ENCODE peak calls at places on chromosomes 3 and 15, in ten cellular contexts. One of them, this sample, is unnamed.

GRCh38 chr3:122458992-122459391 is 43.1 kb upstream of the WDR5B start:
- DNase-seq in transverse colon: no peak
- DNase-seq in A549: no peak
- DNase-seq in stomach: no peak
- DNase-seq in SK-N-SH: no peak
- DNase-seq in sigmoid colon: no peak
- DNase-seq in K562: no peak
- DNase-seq in tibial nerve: no peak
- DNase-seq in suprapubic skin: no peak
- DNase-seq in HepG2: no peak
- DNase-seq in this sample: no peak

GRCh38 chr3:31448035-31448881 is 84.5 kb upstream of the STT3B start:
- DNase-seq in transverse colon: peak; percentile 35
- DNase-seq in A549: no peak
- DNase-seq in stomach: peak; percentile 50
- DNase-seq in SK-N-SH: no peak
- DNase-seq in sigmoid colon: no peak
- DNase-seq in K562: no peak
- DNase-seq in tibial nerve: no peak
- DNase-seq in suprapubic skin: no peak
- DNase-seq in HepG2: peak; percentile 53
- DNase-seq in this sample: no peak

GRCh38 chr15:52252781-52253180 is 42.8 kb downstream of the MYO5C start:
- DNase-seq in transverse colon: no peak
- DNase-seq in A549: peak; percentile 98
- DNase-seq in stomach: no peak
- DNase-seq in SK-N-SH: no peak
- DNase-seq in sigmoid colon: no peak
- DNase-seq in K562: no peak
- DNase-seq in tibial nerve: no peak
- DNase-seq in suprapubic skin: no peak
- DNase-seq in HepG2: peak; percentile 35
- DNase-seq in this sample: no peak

GRCh38 chr3:186283651-186284445 is 78.2 kb downstream of the DGKG start:
- DNase-seq in transverse colon: no peak
- DNase-seq in A549: no peak
- DNase-seq in stomach: no peak
- DNase-seq in SK-N-SH: no peak
- DNase-seq in sigmoid colon: no peak
- DNase-seq in K562: no peak
- DNase-seq in tibial nerve: no peak
- DNase-seq in suprapubic skin: no peak
- DNase-seq in HepG2: no peak
- DNase-seq in this sample: no peak

GRCh38 chr15:60555814-60556213 is 76.9 kb upstream of the ICE2 start:
- DNase-seq in transverse colon: no peak
- DNase-seq in A549: no peak
- DNase-seq in stomach: no peak
- DNase-seq in SK-N-SH: no peak
- DNase-seq in sigmoid colon: no peak
- DNase-seq in K562: no peak
- DNase-seq in tibial nerve: no peak
- DNase-seq in suprapubic skin: no peak
- DNase-seq in HepG2: no peak
- DNase-seq in this sample: no peak

GRCh38 chr15:85598203-85598602 is 196.5 kb downstream of the KLHL25 start:
- DNase-seq in transverse colon: no peak
- DNase-seq in A549: no peak
- DNase-seq in stomach: no peak
- DNase-seq in SK-N-SH: no peak
- DNase-seq in sigmoid colon: no peak
- DNase-seq in K562: no peak
- DNase-seq in tibial nerve: no peak
- DNase-seq in suprapubic skin: no peak
- DNase-seq in HepG2: no peak
- DNase-seq in this sample: no peak

GRCh38 chr3:175222356-175222755 is 363.2 kb downstream of the NAALADL2 start:
- DNase-seq in transverse colon: no peak
- DNase-seq in A549: no peak
- DNase-seq in stomach: no peak
- DNase-seq in SK-N-SH: no peak
- DNase-seq in sigmoid colon: no peak
- DNase-seq in K562: no peak
- DNase-seq in tibial nerve: no peak
- DNase-seq in suprapubic skin: no peak
- DNase-seq in HepG2: no peak
- DNase-seq in this sample: no peak

GRCh38 chr3:127822836-127823589 is 698 bp upstream of the MGLL start:
- DNase-seq in transverse colon: peak; percentile 82
- DNase-seq in A549: no peak
- DNase-seq in stomach: peak; percentile 54
- DNase-seq in SK-N-SH: peak; percentile 84
- DNase-seq in sigmoid colon: peak; percentile 89
- DNase-seq in K562: peak; percentile 19
- DNase-seq in tibial nerve: peak; percentile 35
- DNase-seq in suprapubic skin: peak; percentile 78
- DNase-seq in HepG2: no peak
- DNase-seq in this sample: no peak

GRCh38 chr3:63355809-63356208 is 77.7 kb downstream of the SYNPR start:
- DNase-seq in transverse colon: no peak
- DNase-seq in A549: no peak
- DNase-seq in stomach: no peak
- DNase-seq in SK-N-SH: no peak
- DNase-seq in sigmoid colon: no peak
- DNase-seq in K562: no peak
- DNase-seq in tibial nerve: no peak
- DNase-seq in suprapubic skin: no peak
- DNase-seq in HepG2: no peak
- DNase-seq in this sample: no peak

GRCh38 chr15:77004189-77004588 is 9.3 kb downstream of the PSTPIP1 start:
- DNase-seq in transverse colon: peak; percentile 43
- DNase-seq in A549: no peak
- DNase-seq in stomach: no peak
- DNase-seq in SK-N-SH: no peak
- DNase-seq in sigmoid colon: peak; percentile 84
- DNase-seq in K562: no peak
- DNase-seq in tibial nerve: peak; percentile 38
- DNase-seq in suprapubic skin: no peak
- DNase-seq in HepG2: no peak
- DNase-seq in this sample: no peak

GRCh38 chr3:149152420-149152819 is 23.0 kb downstream of the HPS3 start:
- DNase-seq in transverse colon: no peak
- DNase-seq in A549: no peak
- DNase-seq in stomach: no peak
- DNase-seq in SK-N-SH: no peak
- DNase-seq in sigmoid colon: no peak
- DNase-seq in K562: no peak
- DNase-seq in tibial nerve: no peak
- DNase-seq in suprapubic skin: no peak
- DNase-seq in HepG2: no peak
- DNase-seq in this sample: no peak

GRCh38 chr15:98177950-98178848 is 217.7 kb downstream of the ARRDC4 start:
- DNase-seq in transverse colon: peak; percentile 29
- DNase-seq in A549: peak; percentile 48
- DNase-seq in stomach: peak; percentile 28
- DNase-seq in SK-N-SH: peak; percentile 50
- DNase-seq in sigmoid colon: peak; percentile 73
- DNase-seq in K562: peak; percentile 56
- DNase-seq in tibial nerve: no peak
- DNase-seq in suprapubic skin: no peak
- DNase-seq in HepG2: peak; percentile 56
- DNase-seq in this sample: no peak

GRCh38 chr3:11724615-11725339 is 81.1 kb upstream of the VGLL4 start:
- DNase-seq in transverse colon: no peak
- DNase-seq in A549: no peak
- DNase-seq in stomach: no peak
- DNase-seq in SK-N-SH: no peak
- DNase-seq in sigmoid colon: no peak
- DNase-seq in K562: no peak
- DNase-seq in tibial nerve: no peak
- DNase-seq in suprapubic skin: no peak
- DNase-seq in HepG2: no peak
- DNase-seq in this sample: no peak
- TF ChIP-seq EP300 in transverse colon: no peak
- TF ChIP-seq EP300 in A549: no peak
- TF ChIP-seq EP300 in stomach: no peak
- TF ChIP-seq EP300 in SK-N-SH: no peak
- TF ChIP-seq EP300 in sigmoid colon: no peak
- TF ChIP-seq EP300 in K562: no peak
- TF ChIP-seq EP300 in tibial nerve: no peak
- TF ChIP-seq EP300 in suprapubic skin: no peak
- TF ChIP-seq EP300 in HepG2: no peak
- TF ChIP-seq EP300 in this sample: no peak

GRCh38 chr15:63156708-63157065 is 590 bp downstream of the RPS27L start:
- DNase-seq in transverse colon: peak; percentile 34
- DNase-seq in A549: no peak
- DNase-seq in stomach: no peak
- DNase-seq in SK-N-SH: peak; percentile 31
- DNase-seq in sigmoid colon: peak; percentile 73
- DNase-seq in K562: peak; percentile 31
- DNase-seq in tibial nerve: no peak
- DNase-seq in suprapubic skin: no peak
- DNase-seq in HepG2: peak; percentile 25
- DNase-seq in this sample: no peak
- TF ChIP-seq EP300 in transverse colon: no peak
- TF ChIP-seq EP300 in A549: no peak
- TF ChIP-seq EP300 in stomach: no peak
- TF ChIP-seq EP300 in SK-N-SH: no peak
- TF ChIP-seq EP300 in sigmoid colon: no peak
- TF ChIP-seq EP300 in K562: no peak
- TF ChIP-seq EP300 in tibial nerve: no peak
- TF ChIP-seq EP300 in suprapubic skin: no peak
- TF ChIP-seq EP300 in HepG2: no peak
- TF ChIP-seq EP300 in this sample: no peak

GRCh38 chr3:160904691-160905090 is 148.7 kb downstream of the PPM1L start:
- DNase-seq in transverse colon: no peak
- DNase-seq in A549: no peak
- DNase-seq in stomach: no peak
- DNase-seq in SK-N-SH: no peak
- DNase-seq in sigmoid colon: no peak
- DNase-seq in K562: no peak
- DNase-seq in tibial nerve: no peak
- DNase-seq in suprapubic skin: no peak
- DNase-seq in HepG2: no peak
- DNase-seq in this sample: no peak
- TF ChIP-seq EP300 in transverse colon: no peak
- TF ChIP-seq EP300 in A549: no peak
- TF ChIP-seq EP300 in stomach: no peak
- TF ChIP-seq EP300 in SK-N-SH: no peak
- TF ChIP-seq EP300 in sigmoid colon: no peak
- TF ChIP-seq EP300 in K562: no peak
- TF ChIP-seq EP300 in tibial nerve: no peak
- TF ChIP-seq EP300 in suprapubic skin: no peak
- TF ChIP-seq EP300 in HepG2: no peak
- TF ChIP-seq EP300 in this sample: no peak

GRCh38 chr3:43786102-43786952 is 95.6 kb downstream of the ABHD5 start:
- DNase-seq in transverse colon: no peak
- DNase-seq in A549: no peak
- DNase-seq in stomach: no peak
- DNase-seq in SK-N-SH: peak; percentile 75
- DNase-seq in sigmoid colon: no peak
- DNase-seq in K562: no peak
- DNase-seq in tibial nerve: no peak
- DNase-seq in suprapubic skin: no peak
- DNase-seq in HepG2: no peak
- DNase-seq in this sample: peak; percentile 89
- TF ChIP-seq EP300 in transverse colon: no peak
- TF ChIP-seq EP300 in A549: no peak
- TF ChIP-seq EP300 in stomach: no peak
- TF ChIP-seq EP300 in SK-N-SH: peak; percentile 91
- TF ChIP-seq EP300 in sigmoid colon: no peak
- TF ChIP-seq EP300 in K562: no peak
- TF ChIP-seq EP300 in tibial nerve: no peak
- TF ChIP-seq EP300 in suprapubic skin: no peak
- TF ChIP-seq EP300 in HepG2: no peak
- TF ChIP-seq EP300 in this sample: no peak

GRCh38 chr3:125652349-125652748 is 57.1 kb upstream of the OSBPL11 start:
- DNase-seq in transverse colon: no peak
- DNase-seq in A549: no peak
- DNase-seq in stomach: no peak
- DNase-seq in SK-N-SH: no peak
- DNase-seq in sigmoid colon: no peak
- DNase-seq in K562: no peak
- DNase-seq in tibial nerve: no peak
- DNase-seq in suprapubic skin: no peak
- DNase-seq in HepG2: no peak
- DNase-seq in this sample: no peak

GRCh38 chr3:125647318-125648014 is 52.2 kb upstream of the OSBPL11 start:
- DNase-seq in transverse colon: peak; percentile 64
- DNase-seq in A549: no peak
- DNase-seq in stomach: peak; percentile 61
- DNase-seq in SK-N-SH: no peak
- DNase-seq in sigmoid colon: no peak
- DNase-seq in K562: no peak
- DNase-seq in tibial nerve: no peak
- DNase-seq in suprapubic skin: no peak
- DNase-seq in HepG2: no peak
- DNase-seq in this sample: no peak

GRCh38 chr3:125645613-125646012 is 50.3 kb upstream of the OSBPL11 start:
- DNase-seq in transverse colon: no peak
- DNase-seq in A549: no peak
- DNase-seq in stomach: no peak
- DNase-seq in SK-N-SH: no peak
- DNase-seq in sigmoid colon: no peak
- DNase-seq in K562: no peak
- DNase-seq in tibial nerve: no peak
- DNase-seq in suprapubic skin: no peak
- DNase-seq in HepG2: no peak
- DNase-seq in this sample: no peak

DNA sequence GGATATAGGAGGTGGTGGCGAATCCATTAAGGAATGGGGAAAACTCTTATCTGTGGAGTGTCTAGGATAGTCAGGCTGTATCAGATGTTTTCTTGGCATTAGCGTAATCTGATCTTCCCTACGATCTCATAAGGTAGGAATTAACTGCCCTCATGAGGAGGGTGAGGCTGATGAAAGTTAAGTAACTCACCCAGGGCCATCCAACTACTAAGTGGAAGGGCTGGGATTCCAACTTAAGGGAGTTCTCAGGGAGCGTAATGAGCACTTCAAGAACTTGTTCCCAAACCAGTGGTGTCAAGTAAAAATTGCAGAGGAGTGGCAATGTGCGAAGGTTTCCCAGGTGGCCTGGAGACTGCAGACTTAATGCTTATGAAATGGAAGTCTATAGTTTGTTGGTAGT is 55.9 kb upstream of the OSBPL11 start:
- DNase-seq in transverse colon: no peak
- DNase-seq in A549: no peak
- DNase-seq in stomach: no peak
- DNase-seq in SK-N-SH: no peak
- DNase-seq in sigmoid colon: no peak
- DNase-seq in K562: no peak
- DNase-seq in tibial nerve: no peak
- DNase-seq in suprapubic skin: no peak
- DNase-seq in HepG2: no peak
- DNase-seq in this sample: no peak
- TF ChIP-seq EP300 in transverse colon: no peak
- TF ChIP-seq EP300 in A549: no peak
- TF ChIP-seq EP300 in stomach: no peak
- TF ChIP-seq EP300 in SK-N-SH: no peak
- TF ChIP-seq EP300 in sigmoid colon: no peak
- TF ChIP-seq EP300 in K562: no peak
- TF ChIP-seq EP300 in tibial nerve: no peak
- TF ChIP-seq EP300 in suprapubic skin: no peak
- TF ChIP-seq EP300 in HepG2: no peak
- TF ChIP-seq EP300 in this sample: no peak

GRCh38 chr3:109803274-109803673 is 465.9 kb upstream of the DPPA4 start:
- DNase-seq in transverse colon: no peak
- DNase-seq in A549: no peak
- DNase-seq in stomach: no peak
- DNase-seq in SK-N-SH: peak; percentile 10
- DNase-seq in sigmoid colon: no peak
- DNase-seq in K562: no peak
- DNase-seq in tibial nerve: no peak
- DNase-seq in suprapubic skin: no peak
- DNase-seq in HepG2: no peak
- DNase-seq in this sample: no peak
- TF ChIP-seq EP300 in transverse colon: no peak
- TF ChIP-seq EP300 in A549: no peak
- TF ChIP-seq EP300 in stomach: no peak
- TF ChIP-seq EP300 in SK-N-SH: no peak
- TF ChIP-seq EP300 in sigmoid colon: no peak
- TF ChIP-seq EP300 in K562: no peak
- TF ChIP-seq EP300 in tibial nerve: no peak
- TF ChIP-seq EP300 in suprapubic skin: no peak
- TF ChIP-seq EP300 in HepG2: no peak
- TF ChIP-seq EP300 in this sample: no peak

This sample was measured in esophagus muscularis mucosa.